ENCODE peak calls at places on chromosomes 12 and 14, in eight cellular contexts. T is right lobe of liver, W is ecto neural progenitor cell, X is mucosa of descending colon, Y is EH, U is AG04450, F is fibroblast of pulmonary artery, I is fibroblast of the aortic adventitia. P is an unnamed sample.

GRCh38 chr12:100398307-100398706 is 41.4 kb downstream of the SLC17A8 start:
- DNase-seq in T (no peak), W (no peak), X (no peak), Y (no peak), U (no peak), F (no peak), I (no peak), P (no peak)

GRCh38 chr12:122661246-122661645 is 41.9 kb downstream of the HCAR2 start:
- DNase-seq in T (no peak), W (no peak), X (no peak), Y (no peak), U (no peak), F (no peak), I (no peak), P (no peak)

GRCh38 chr14:105487449-105487985 is 831 bp downstream of the CRIP1 start:
- DNase-seq in T (no peak), W (peak), X (peak), Y (no peak), U (no peak), F (no peak), I (no peak), P (peak)

GRCh38 chr12:116199160-116199559 is 78.3 kb downstream of the MED13L start:
- DNase-seq in T (no peak), W (no peak), X (no peak), Y (no peak), U (no peak), F (no peak), I (no peak), P (no peak)

GRCh38 chr12:101616027-101616494 is 21.3 kb downstream of the MYBPC1 start:
- DNase-seq in T (no peak), W (no peak), X (no peak), Y (peak), U (no peak), F (peak), I (no peak), P (no peak)

GRCh38 chr12:43362910-43363694 is 188.9 kb downstream of the ADAMTS20 start:
- DNase-seq in T (no peak), W (no peak), X (no peak), Y (no peak), U (no peak), F (no peak), I (no peak), P (no peak)

GRCh38 chr12:52122904-52123303 is 43.4 kb downstream of the SMIM41 start:
- DNase-seq in T (peak), W (no peak), X (no peak), Y (no peak), U (no peak), F (no peak), I (no peak), P (no peak)

GRCh38 chr14:49982522-49982951 is 89.7 kb downstream of the ARF6 start:
- DNase-seq in T (no peak), W (no peak), X (no peak), Y (peak), U (peak), F (peak), I (peak), P (no peak)

GRCh38 chr14:102560436-102561261 is 31.8 kb upstream of the RCOR1 start:
- DNase-seq in T (no peak), W (peak), X (no peak), Y (no peak), U (no peak), F (no peak), I (no peak), P (no peak)

GRCh38 chr12:113813229-113813541 is 152.9 kb downstream of the RBM19 start:
- DNase-seq in T (no peak), W (no peak), X (no peak), Y (no peak), U (no peak), F (no peak), I (no peak), P (no peak)